ENCODE peak calls at places on chromosomes 1 and 21, in five cellular contexts. S is GM13977, U is cardiac muscle cell, J is uterus, X is choroid plexus epithelial cell. V is an unnamed sample.

GRCh38 chr1:91098299-91098901 is 76.6 kb upstream of the ZNF644 start:
- DNase-seq in S (no peak), U (peak; percentile 27), J (no peak), X (no peak), V (no peak)

GRCh38 chr1:180155202-180155682 is 573 bp downstream of the QSOX1 start:
- DNase-seq in S (no peak), U (no peak), J (no peak), X (no peak), V (no peak)

GRCh38 chr1:53025034-53025777 is 36.8 kb upstream of the PODN start:
- DNase-seq in S (no peak), U (peak; percentile 94), J (peak; percentile 76), X (peak; percentile 89), V (peak; percentile 72)

GRCh38 chr1:34736711-34737110 is 18.1 kb upstream of the GJB5 start:
- DNase-seq in S (no peak), U (no peak), J (no peak), X (no peak), V (no peak)

GRCh38 chr1:154155282-154155681 is 409 bp upstream of the NUP210L start:
- DNase-seq in S (no peak), U (peak; percentile 19), J (no peak), X (peak; percentile 87), V (no peak)

GRCh38 chr1:44423706-44424546 is 18.9 kb downstream of the RNF220 start:
- DNase-seq in S (no peak), U (no peak), J (peak; percentile 57), X (peak; percentile 59), V (no peak)

GRCh38 chr21:32572574-32573420 is 12.5 kb downstream of the TCP10L start:
- DNase-seq in S (no peak), U (no peak), J (no peak), X (no peak), V (no peak)

GRCh38 chr1:157274698-157275534 is 136.7 kb upstream of the ETV3 start:
- DNase-seq in S (no peak), U (no peak), J (no peak), X (peak; percentile 16), V (no peak)

GRCh38 chr1:4654764-4655673 is 610 bp downstream of the AJAP1 start:
- DNase-seq in S (peak; percentile 51), U (peak; percentile 36), J (no peak), X (no peak), V (no peak)

GRCh38 chr1:20719261-20719660 is 1.5 kb upstream of the KIF17 start:
- DNase-seq in S (no peak), U (no peak), J (no peak), X (no peak), V (peak; percentile 39)

GRCh38 chr21:34819357-34819999 is 150.7 kb downstream of the CLIC6 start:
- DNase-seq in S (no peak), U (no peak), J (no peak), X (no peak), V (no peak)

GRCh38 chr1:208221291-208221622 is 22.9 kb downstream of the PLXNA2 start:
- DNase-seq in S (no peak), U (peak; percentile 59), J (no peak), X (no peak), V (no peak)

GRCh38 chr1:222288056-222288455 is 259.8 kb downstream of the HHIPL2 start:
- DNase-seq in S (no peak), U (peak; percentile 1), J (no peak), X (no peak), V (no peak)

GRCh38 chr1:29602203-29602602 is 365.9 kb downstream of the PTPRU start:
- DNase-seq in S (no peak), U (no peak), J (no peak), X (no peak), V (no peak)

GRCh38 chr1:201707027-201707426 is 121.9 kb upstream of the IPO9 start:
- DNase-seq in S (no peak), U (no peak), J (no peak), X (no peak), V (peak; percentile 38)

GRCh38 chr1:27659497-27660299 is 12.3 kb downstream of the IFI6 start:
- DNase-seq in S (peak; percentile 91), U (peak; percentile 89), J (peak; percentile 93), X (peak; percentile 74), V (peak; percentile 96)

GRCh38 chr1:8625981-8626898 is 191.2 kb downstream of the RERE start:
- DNase-seq in S (no peak), U (no peak), J (no peak), X (peak; percentile 95), V (no peak)

GRCh38 chr1:57209495-57209894 is 214.4 kb downstream of the DAB1 start:
- DNase-seq in S (no peak), U (no peak), J (no peak), X (no peak), V (no peak)

GRCh38 chr1:214002060-214002459 is 14.3 kb downstream of the PROX1 start:
- DNase-seq in S (no peak), U (no peak), J (no peak), X (no peak), V (no peak)

GRCh38 chr1:162983671-162984425 is 85.3 kb upstream of the RGS4 start:
- DNase-seq in S (no peak), U (no peak), J (no peak), X (no peak), V (no peak)

GRCh38 chr1:242139437-242139836 is 140.5 kb upstream of the MAP1LC3C start:
- DNase-seq in S (no peak), U (no peak), J (no peak), X (no peak), V (no peak)

GRCh38 chr1:56647106-56647505 is 2.0 kb downstream of the PRKAA2 start:
- DNase-seq in S (no peak), U (no peak), J (no peak), X (no peak), V (no peak)

GRCh38 chr1:25126568-25126967 is 105.7 kb downstream of the SYF2 start:
- DNase-seq in S (no peak), U (no peak), J (no peak), X (no peak), V (no peak)

GRCh38 chr1:192538407-192539311 is 36.9 kb upstream of the RGS1 start:
- DNase-seq in S (peak; percentile 22), U (no peak), J (no peak), X (peak; percentile 49), V (no peak)

GRCh38 chr21:43825936-43826622 is 36.7 kb downstream of the RRP1 start:
- DNase-seq in S (no peak), U (peak; percentile 28), J (no peak), X (peak; percentile 35), V (peak; percentile 56)

GRCh38 chr1:248599396-248599795 is 1.9 kb upstream of the OR2T10 start:
- DNase-seq in S (no peak), U (no peak), J (no peak), X (no peak), V (no peak)

GRCh38 chr1:37514350-37515184 is at the start of gene MEAF6:
- DNase-seq in S (peak; percentile 95), U (peak; percentile 92), J (peak; percentile 81), X (peak; percentile 84), V (peak; percentile 88)

GRCh38 chr1:56446531-56447098 is 132.7 kb downstream of the PLPP3 start:
- DNase-seq in S (no peak), U (no peak), J (peak; percentile 63), X (peak; percentile 20), V (no peak)

GRCh38 chr1:226649780-226650179 is 89.3 kb downstream of the ITPKB start:
- DNase-seq in S (no peak), U (peak; percentile 35), J (no peak), X (peak; percentile 68), V (no peak)

GRCh38 chr1:247209306-247209900 is 37.6 kb upstream of the ZNF124 start:
- DNase-seq in S (no peak), U (no peak), J (no peak), X (peak; percentile 14), V (no peak)

V was measured in sciatic nerve.